ENCODE peak calls at places on chromosomes 2 and 18, in eight cellular contexts. I is AML-193; D is AG04450; E is activated T-cell treated with anti-CD3 and anti-CD28 coated beads, Interleukin-2, amount 50 U/mL, for 1 hour; S is IMR-90; V is cardiac fibroblast; N is CD8-positive, alpha-beta memory T cell; H is NCI-H774. Q is an unnamed sample.

GRCh38 chr2:226270279-226270678 is 529.3 kb downstream of the IRS1 start:
- DNase-seq in I (no peak), D (no peak), E (no peak), S (no peak), V (no peak), N (no peak), H (no peak), Q (no peak)

GRCh38 chr2:55173422-55174020 is 58.6 kb downstream of the CLHC1 start:
- DNase-seq in I (no peak), D (no peak), E (no peak), S (no peak), V (no peak), N (no peak), H (no peak), Q (no peak)

GRCh38 chr2:172662099-172662498 is 73.5 kb upstream of the RAPGEF4 start:
- DNase-seq in I (no peak), D (no peak), E (no peak), S (no peak), V (no peak), N (no peak), H (no peak), Q (peak; percentile 46)

GRCh38 chr2:240559271-240559670 is 886 bp upstream of the DUSP28 start:
- DNase-seq in I (no peak), D (no peak), E (no peak), S (no peak), V (no peak), N (no peak), H (no peak), Q (no peak)

GRCh38 chr2:171158790-171159325 is 1.8 kb downstream of the TLK1 start:
- DNase-seq in I (no peak), D (no peak), E (no peak), S (no peak), V (no peak), N (no peak), H (no peak), Q (no peak)

GRCh38 chr2:10407432-10407831 is 40.7 kb downstream of the ODC1 start:
- DNase-seq in I (peak; percentile 31), D (no peak), E (no peak), S (no peak), V (no peak), N (no peak), H (no peak), Q (no peak)

GRCh38 chr2:218815649-218816048 is 16.0 kb downstream of the PRKAG3 start:
- DNase-seq in I (no peak), D (no peak), E (no peak), S (no peak), V (no peak), N (no peak), H (no peak), Q (no peak)

GRCh38 chr2:237738255-237738654 is 60.3 kb upstream of the RBM44 start:
- DNase-seq in I (no peak), D (no peak), E (no peak), S (no peak), V (no peak), N (no peak), H (no peak), Q (no peak)

GRCh38 chr18:2984703-2985261 is 28.2 kb downstream of the LPIN2 start:
- DNase-seq in I (no peak), D (no peak), E (no peak), S (no peak), V (no peak), N (no peak), H (no peak), Q (no peak)

GRCh38 chr2:241458687-241459086 is 49.7 kb downstream of the STK25 start:
- DNase-seq in I (no peak), D (no peak), E (no peak), S (no peak), V (no peak), N (no peak), H (no peak), Q (no peak)

GRCh38 chr18:63592506-63592905 is 5.4 kb downstream of the SERPINB13 start:
- DNase-seq in I (no peak), D (no peak), E (no peak), S (no peak), V (no peak), N (no peak), H (no peak), Q (no peak)

GRCh38 chr2:205685314-205686230 is 3.3 kb downstream of the NRP2 start:
- DNase-seq in I (no peak), D (no peak), E (no peak), S (peak; percentile 67), V (peak; percentile 55), N (no peak), H (no peak), Q (peak; percentile 63)

GRCh38 chr2:128563348-128563687 is 244.7 kb upstream of the HS6ST1 start:
- DNase-seq in I (no peak), D (peak; percentile 91), E (no peak), S (peak; percentile 98), V (peak; percentile 96), N (no peak), H (no peak), Q (peak; percentile 82)

GRCh38 chr18:54924948-54925347 is 34.3 kb downstream of the CCDC68 start:
- DNase-seq in I (no peak), D (no peak), E (no peak), S (peak; percentile 51), V (no peak), N (no peak), H (no peak), Q (peak; percentile 25)

GRCh38 chr2:138421315-138421970 is 80.1 kb upstream of the SPOPL start:
- DNase-seq in I (no peak), D (no peak), E (no peak), S (peak; percentile 13), V (peak; percentile 9), N (no peak), H (no peak), Q (peak; percentile 17)

GRCh38 chr2:102455061-102455670 is 17.9 kb upstream of the SLC9A4 start:
- DNase-seq in I (no peak), D (no peak), E (no peak), S (no peak), V (no peak), N (no peak), H (no peak), Q (no peak)

GRCh38 chr2:14543284-14543683 is 89.2 kb upstream of the LRATD1 start:
- DNase-seq in I (no peak), D (no peak), E (no peak), S (peak; percentile 54), V (no peak), N (no peak), H (peak; percentile 6), Q (peak; percentile 30)

GRCh38 chr2:50658883-50659282 is 373.0 kb downstream of the NRXN1 start:
- DNase-seq in I (no peak), D (no peak), E (no peak), S (peak; percentile 4), V (no peak), N (no peak), H (no peak), Q (no peak)

GRCh38 chr2:158714420-158714819 is 80.7 kb upstream of the DAPL1 start:
- DNase-seq in I (no peak), D (no peak), E (no peak), S (no peak), V (no peak), N (no peak), H (no peak), Q (no peak)

GRCh38 chr2:166173263-166173662 is 45.4 kb upstream of the SCN1A start:
- DNase-seq in I (no peak), D (no peak), E (no peak), S (no peak), V (no peak), N (no peak), H (no peak), Q (no peak)

GRCh38 chr2:240440704-240441320 is 5.3 kb downstream of the GPC1 start:
- DNase-seq in I (no peak), D (no peak), E (no peak), S (no peak), V (no peak), N (no peak), H (no peak), Q (no peak)

GRCh38 chr2:222728621-222729020 is 57.2 kb downstream of the MOGAT1 start:
- DNase-seq in I (no peak), D (no peak), E (no peak), S (no peak), V (no peak), N (no peak), H (no peak), Q (no peak)

Q was measured in choroid plexus epithelial cell.